ENCODE peak calls at places on chromosomes 2 and 18, in ten cellular contexts. One of them, this sample, is unnamed.
A peak's percentile ranks its signal among the peaks of the same experiment; 100 is the strongest.

GRCh38 chr18:10142496-10143160 is 228.8 kb downstream of the VAPA start:
- DNase-seq in HL-60: no peak
- DNase-seq in breast epithelium: no peak
- DNase-seq in HepG2: no peak
- DNase-seq in spleen: no peak
- DNase-seq in esophagus muscularis mucosa: no peak
- DNase-seq in sigmoid colon: no peak
- DNase-seq in GM23338: no peak
- DNase-seq in H1: peak; percentile 43
- DNase-seq in SK-N-SH: no peak
- DNase-seq in this sample: no peak

GRCh38 chr2:164710252-164710633 is 89.0 kb upstream of the GRB14 start:
- DNase-seq in HL-60: no peak
- DNase-seq in breast epithelium: no peak
- DNase-seq in HepG2: peak; percentile 57
- DNase-seq in spleen: no peak
- DNase-seq in esophagus muscularis mucosa: no peak
- DNase-seq in sigmoid colon: no peak
- DNase-seq in GM23338: no peak
- DNase-seq in H1: no peak
- DNase-seq in SK-N-SH: no peak
- DNase-seq in this sample: no peak

GRCh38 chr2:172884336-172884735 is 148.7 kb downstream of the RAPGEF4 start:
- DNase-seq in HL-60: no peak
- DNase-seq in breast epithelium: no peak
- DNase-seq in HepG2: no peak
- DNase-seq in spleen: no peak
- DNase-seq in esophagus muscularis mucosa: peak; percentile 62
- DNase-seq in sigmoid colon: no peak
- DNase-seq in GM23338: no peak
- DNase-seq in H1: no peak
- DNase-seq in SK-N-SH: no peak
- DNase-seq in this sample: no peak

GRCh38 chr2:173235947-173236803 is 118.5 kb upstream of the CDCA7 start:
- DNase-seq in HL-60: no peak
- DNase-seq in breast epithelium: no peak
- DNase-seq in HepG2: no peak
- DNase-seq in spleen: no peak
- DNase-seq in esophagus muscularis mucosa: no peak
- DNase-seq in sigmoid colon: no peak
- DNase-seq in GM23338: peak; percentile 86
- DNase-seq in H1: peak; percentile 68
- DNase-seq in SK-N-SH: no peak
- DNase-seq in this sample: no peak

GRCh38 chr2:122749347-122749850 is 993.9 kb downstream of the TSN start:
- DNase-seq in HL-60: no peak
- DNase-seq in breast epithelium: no peak
- DNase-seq in HepG2: no peak
- DNase-seq in spleen: no peak
- DNase-seq in esophagus muscularis mucosa: no peak
- DNase-seq in sigmoid colon: no peak
- DNase-seq in GM23338: no peak
- DNase-seq in H1: no peak
- DNase-seq in SK-N-SH: no peak
- DNase-seq in this sample: no peak

GRCh38 chr2:118980573-118980972 is 38.6 kb downstream of the MARCO start:
- DNase-seq in HL-60: no peak
- DNase-seq in breast epithelium: no peak
- DNase-seq in HepG2: no peak
- DNase-seq in spleen: no peak
- DNase-seq in esophagus muscularis mucosa: peak; percentile 70
- DNase-seq in sigmoid colon: no peak
- DNase-seq in GM23338: no peak
- DNase-seq in H1: peak; percentile 30
- DNase-seq in SK-N-SH: no peak
- DNase-seq in this sample: no peak

GRCh38 chr2:158724803-158725271 is 70.3 kb upstream of the DAPL1 start:
- DNase-seq in HL-60: no peak
- DNase-seq in breast epithelium: no peak
- DNase-seq in HepG2: no peak
- DNase-seq in spleen: no peak
- DNase-seq in esophagus muscularis mucosa: no peak
- DNase-seq in sigmoid colon: no peak
- DNase-seq in GM23338: no peak
- DNase-seq in H1: no peak
- DNase-seq in SK-N-SH: no peak
- DNase-seq in this sample: peak; percentile 60

GRCh38 chr2:71004356-71004755 is 9.7 kb upstream of the TEX261 start:
- DNase-seq in HL-60: no peak
- DNase-seq in breast epithelium: no peak
- DNase-seq in HepG2: no peak
- DNase-seq in spleen: no peak
- DNase-seq in esophagus muscularis mucosa: no peak
- DNase-seq in sigmoid colon: peak; percentile 48
- DNase-seq in GM23338: no peak
- DNase-seq in H1: no peak
- DNase-seq in SK-N-SH: no peak
- DNase-seq in this sample: no peak

GRCh38 chr2:111930875-111931274 is 32.5 kb downstream of the MERTK start:
- DNase-seq in HL-60: no peak
- DNase-seq in breast epithelium: no peak
- DNase-seq in HepG2: no peak
- DNase-seq in spleen: no peak
- DNase-seq in esophagus muscularis mucosa: no peak
- DNase-seq in sigmoid colon: no peak
- DNase-seq in GM23338: no peak
- DNase-seq in H1: no peak
- DNase-seq in SK-N-SH: no peak
- DNase-seq in this sample: no peak

GRCh38 chr2:112995346-112995920 is 9.8 kb upstream of the IL36A start:
- DNase-seq in HL-60: no peak
- DNase-seq in breast epithelium: no peak
- DNase-seq in HepG2: no peak
- DNase-seq in spleen: no peak
- DNase-seq in esophagus muscularis mucosa: no peak
- DNase-seq in sigmoid colon: no peak
- DNase-seq in GM23338: no peak
- DNase-seq in H1: no peak
- DNase-seq in SK-N-SH: no peak
- DNase-seq in this sample: no peak

GRCh38 chr2:200110380-200110779 is 155.0 kb downstream of the MAIP1 start:
- DNase-seq in HL-60: no peak
- DNase-seq in breast epithelium: no peak
- DNase-seq in HepG2: no peak
- DNase-seq in spleen: no peak
- DNase-seq in esophagus muscularis mucosa: no peak
- DNase-seq in sigmoid colon: no peak
- DNase-seq in GM23338: no peak
- DNase-seq in H1: no peak
- DNase-seq in SK-N-SH: no peak
- DNase-seq in this sample: no peak

GRCh38 chr2:39780825-39781600 is 2.0 kb upstream of the THUMPD2 start:
- DNase-seq in HL-60: no peak
- DNase-seq in breast epithelium: no peak
- DNase-seq in HepG2: peak; percentile 32
- DNase-seq in spleen: no peak
- DNase-seq in esophagus muscularis mucosa: no peak
- DNase-seq in sigmoid colon: no peak
- DNase-seq in GM23338: no peak
- DNase-seq in H1: no peak
- DNase-seq in SK-N-SH: no peak
- DNase-seq in this sample: no peak

GRCh38 chr2:24821433-24821891 is 28.2 kb downstream of the CENPO start:
- DNase-seq in HL-60: no peak
- DNase-seq in breast epithelium: no peak
- DNase-seq in HepG2: no peak
- DNase-seq in spleen: peak; percentile 51
- DNase-seq in esophagus muscularis mucosa: no peak
- DNase-seq in sigmoid colon: peak; percentile 33
- DNase-seq in GM23338: no peak
- DNase-seq in H1: peak; percentile 57
- DNase-seq in SK-N-SH: peak; percentile 22
- DNase-seq in this sample: peak; percentile 17

GRCh38 chr18:11548367-11548766 is 61.0 kb upstream of the SLC35G4 start:
- DNase-seq in HL-60: no peak
- DNase-seq in breast epithelium: no peak
- DNase-seq in HepG2: no peak
- DNase-seq in spleen: no peak
- DNase-seq in esophagus muscularis mucosa: peak; percentile 66
- DNase-seq in sigmoid colon: no peak
- DNase-seq in GM23338: no peak
- DNase-seq in H1: no peak
- DNase-seq in SK-N-SH: no peak
- DNase-seq in this sample: no peak

GRCh38 chr2:172273910-172274571 is 153.3 kb upstream of the ITGA6 start:
- DNase-seq in HL-60: no peak
- DNase-seq in breast epithelium: no peak
- DNase-seq in HepG2: no peak
- DNase-seq in spleen: no peak
- DNase-seq in esophagus muscularis mucosa: no peak
- DNase-seq in sigmoid colon: no peak
- DNase-seq in GM23338: no peak
- DNase-seq in H1: no peak
- DNase-seq in SK-N-SH: no peak
- DNase-seq in this sample: no peak

GRCh38 chr2:138777996-138778395 is 2.2 kb downstream of the NXPH2 start:
- DNase-seq in HL-60: no peak
- DNase-seq in breast epithelium: no peak
- DNase-seq in HepG2: peak; percentile 69
- DNase-seq in spleen: no peak
- DNase-seq in esophagus muscularis mucosa: no peak
- DNase-seq in sigmoid colon: no peak
- DNase-seq in GM23338: peak; percentile 96
- DNase-seq in H1: no peak
- DNase-seq in SK-N-SH: no peak
- DNase-seq in this sample: no peak

GRCh38 chr2:210598219-210598618 is 41.8 kb downstream of the CPS1 start:
- DNase-seq in HL-60: no peak
- DNase-seq in breast epithelium: no peak
- DNase-seq in HepG2: no peak
- DNase-seq in spleen: no peak
- DNase-seq in esophagus muscularis mucosa: no peak
- DNase-seq in sigmoid colon: no peak
- DNase-seq in GM23338: no peak
- DNase-seq in H1: no peak
- DNase-seq in SK-N-SH: no peak
- DNase-seq in this sample: no peak

GRCh38 chr2:210591663-210592062 is 35.3 kb downstream of the CPS1 start:
- DNase-seq in HL-60: no peak
- DNase-seq in breast epithelium: no peak
- DNase-seq in HepG2: no peak
- DNase-seq in spleen: no peak
- DNase-seq in esophagus muscularis mucosa: no peak
- DNase-seq in sigmoid colon: no peak
- DNase-seq in GM23338: no peak
- DNase-seq in H1: no peak
- DNase-seq in SK-N-SH: no peak
- DNase-seq in this sample: no peak

GRCh38 chr2:210592706-210593105 is 36.3 kb downstream of the CPS1 start:
- DNase-seq in HL-60: no peak
- DNase-seq in breast epithelium: no peak
- DNase-seq in HepG2: no peak
- DNase-seq in spleen: no peak
- DNase-seq in esophagus muscularis mucosa: no peak
- DNase-seq in sigmoid colon: no peak
- DNase-seq in GM23338: no peak
- DNase-seq in H1: no peak
- DNase-seq in SK-N-SH: no peak
- DNase-seq in this sample: no peak

GRCh38 chr2:210593166-210593565 is 36.8 kb downstream of the CPS1 start:
- DNase-seq in HL-60: no peak
- DNase-seq in breast epithelium: no peak
- DNase-seq in HepG2: no peak
- DNase-seq in spleen: no peak
- DNase-seq in esophagus muscularis mucosa: no peak
- DNase-seq in sigmoid colon: no peak
- DNase-seq in GM23338: peak; percentile 33
- DNase-seq in H1: no peak
- DNase-seq in SK-N-SH: no peak
- DNase-seq in this sample: no peak
- H3K4me3 ChIP-seq in HL-60: no peak overlapping the region
- H3K4me3 ChIP-seq in breast epithelium: no peak overlapping the region
- H3K4me3 ChIP-seq in HepG2: no peak overlapping the region
- H3K4me3 ChIP-seq in spleen: no peak overlapping the region
- H3K4me3 ChIP-seq in esophagus muscularis mucosa: no peak overlapping the region
- H3K4me3 ChIP-seq in sigmoid colon: no peak overlapping the region
- H3K4me3 ChIP-seq in GM23338: no peak overlapping the region
- H3K4me3 ChIP-seq in H1: no peak overlapping the region
- H3K4me3 ChIP-seq in SK-N-SH: no peak overlapping the region
- H3K4me3 ChIP-seq in this sample: no peak overlapping the region

GRCh38 chr2:159890945-159891588 is 93.1 kb upstream of the CD302 start:
- DNase-seq in HL-60: no peak
- DNase-seq in breast epithelium: no peak
- DNase-seq in HepG2: no peak
- DNase-seq in spleen: no peak
- DNase-seq in esophagus muscularis mucosa: no peak
- DNase-seq in sigmoid colon: no peak
- DNase-seq in GM23338: no peak
- DNase-seq in H1: no peak
- DNase-seq in SK-N-SH: no peak
- DNase-seq in this sample: no peak
- TF ChIP-seq POLR2AphosphoS5 in HL-60: no peak
- TF ChIP-seq POLR2AphosphoS5 in breast epithelium: no peak
- TF ChIP-seq POLR2AphosphoS5 in HepG2: no peak
- TF ChIP-seq POLR2AphosphoS5 in spleen: no peak
- TF ChIP-seq POLR2AphosphoS5 in esophagus muscularis mucosa: no peak
- TF ChIP-seq POLR2AphosphoS5 in sigmoid colon: no peak
- TF ChIP-seq POLR2AphosphoS5 in GM23338: no peak
- TF ChIP-seq POLR2AphosphoS5 in H1: no peak
- TF ChIP-seq POLR2AphosphoS5 in SK-N-SH: no peak
- TF ChIP-seq POLR2AphosphoS5 in this sample: no peak

DNA sequence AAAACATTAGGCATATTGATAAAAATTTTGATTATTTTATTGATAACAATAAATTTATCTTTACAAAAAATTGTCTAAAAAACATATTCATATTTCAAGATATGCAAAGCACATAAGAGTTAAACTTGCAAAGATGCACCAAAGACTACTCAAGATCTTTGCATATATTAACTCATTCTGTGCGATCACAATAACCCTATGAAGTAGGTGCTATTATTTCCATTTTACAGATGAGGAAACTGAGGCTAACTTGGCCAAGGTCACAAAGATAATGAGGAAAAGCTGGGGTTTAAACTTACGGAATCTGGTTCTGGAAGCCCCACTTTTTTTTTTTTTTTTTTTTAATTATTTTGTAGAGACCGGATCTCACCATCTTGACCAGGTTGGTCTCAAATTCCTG is 94.4 kb upstream of the SERTAD2 start:
- DNase-seq in HL-60: no peak
- DNase-seq in breast epithelium: no peak
- DNase-seq in HepG2: no peak
- DNase-seq in spleen: no peak
- DNase-seq in esophagus muscularis mucosa: no peak
- DNase-seq in sigmoid colon: no peak
- DNase-seq in GM23338: no peak
- DNase-seq in H1: no peak
- DNase-seq in SK-N-SH: no peak
- DNase-seq in this sample: no peak
- H3K4me3 ChIP-seq in HL-60: no peak overlapping the region
- H3K4me3 ChIP-seq in breast epithelium: no peak overlapping the region
- H3K4me3 ChIP-seq in HepG2: no peak overlapping the region
- H3K4me3 ChIP-seq in spleen: no peak overlapping the region
- H3K4me3 ChIP-seq in esophagus muscularis mucosa: no peak overlapping the region
- H3K4me3 ChIP-seq in sigmoid colon: no peak overlapping the region
- H3K4me3 ChIP-seq in GM23338: no peak overlapping the region
- H3K4me3 ChIP-seq in H1: no peak overlapping the region
- H3K4me3 ChIP-seq in SK-N-SH: no peak overlapping the region
- H3K4me3 ChIP-seq in this sample: no peak overlapping the region

GRCh38 chr2:231162036-231162345 is 36.4 kb upstream of the ARMC9 start:
- DNase-seq in HL-60: no peak
- DNase-seq in breast epithelium: no peak
- DNase-seq in HepG2: no peak
- DNase-seq in spleen: no peak
- DNase-seq in esophagus muscularis mucosa: no peak
- DNase-seq in sigmoid colon: no peak
- DNase-seq in GM23338: no peak
- DNase-seq in H1: no peak
- DNase-seq in SK-N-SH: no peak
- DNase-seq in this sample: no peak
- TF ChIP-seq POLR2AphosphoS5 in HL-60: no peak
- TF ChIP-seq POLR2AphosphoS5 in breast epithelium: no peak
- TF ChIP-seq POLR2AphosphoS5 in HepG2: no peak
- TF ChIP-seq POLR2AphosphoS5 in spleen: no peak
- TF ChIP-seq POLR2AphosphoS5 in esophagus muscularis mucosa: no peak
- TF ChIP-seq POLR2AphosphoS5 in sigmoid colon: peak; percentile 53
- TF ChIP-seq POLR2AphosphoS5 in GM23338: no peak
- TF ChIP-seq POLR2AphosphoS5 in H1: no peak
- TF ChIP-seq POLR2AphosphoS5 in SK-N-SH: peak; percentile 54
- TF ChIP-seq POLR2AphosphoS5 in this sample: peak; percentile 59